ENCODE peak calls at places on chromosomes 7 and 10, in ten cellular contexts. Y, D, F, A, V, B, O, T, J and X are unnamed samples.

GRCh38 chr10:70053212-70053895 is 708 bp downstream of the MACROH2A2 start:
- DNase-seq in Y (peak; percentile 23), D (peak; percentile 15), F (no peak), A (no peak), V (peak; percentile 24), B (peak; percentile 30), O (no peak), T (peak; percentile 19), J (no peak), X (peak; percentile 29)

GRCh38 chr10:28930520-28931495 is 253.5 kb downstream of the BAMBI start:
- DNase-seq in Y (no peak), D (no peak), F (no peak), A (no peak), V (no peak), B (no peak), O (no peak), T (no peak), J (peak; percentile 64), X (no peak)

GRCh38 chr10:14858338-14858925 is 20.2 kb upstream of the SUV39H2 start:
- DNase-seq in Y (no peak), D (no peak), F (no peak), A (no peak), V (no peak), B (no peak), O (no peak), T (no peak), J (no peak), X (no peak)

GRCh38 chr7:44225566-44226395 is 25.0 kb downstream of the YKT6 start:
- DNase-seq in Y (no peak), D (no peak), F (no peak), A (no peak), V (no peak), B (no peak), O (no peak), T (no peak), J (no peak), X (no peak)

GRCh38 chr10:120433176-120433575 is 23.9 kb upstream of the PLPP4 start:
- DNase-seq in Y (no peak), D (no peak), F (no peak), A (no peak), V (no peak), B (no peak), O (no peak), T (no peak), J (no peak), X (no peak)

GRCh38 chr10:62063795-62064472 is 162.4 kb downstream of the ARID5B start:
- DNase-seq in Y (peak; percentile 66), D (no peak), F (peak; percentile 65), A (no peak), V (peak; percentile 63), B (no peak), O (no peak), T (peak; percentile 65), J (no peak), X (peak; percentile 45)

GRCh38 chr10:113666682-113667252 is 2.9 kb upstream of the NRAP start:
- DNase-seq in Y (peak; percentile 27), D (no peak), F (no peak), A (peak; percentile 25), V (peak; percentile 54), B (no peak), O (peak; percentile 76), T (peak; percentile 47), J (no peak), X (peak; percentile 8)

GRCh38 chr10:92848037-92848440 is 281 bp upstream of the EXOC6 start:
- DNase-seq in Y (no peak), D (no peak), F (no peak), A (no peak), V (no peak), B (no peak), O (no peak), T (peak; percentile 11), J (no peak), X (no peak)

GRCh38 chr10:71796749-71797405 is 23.6 kb upstream of the VSIR start:
- DNase-seq in Y (no peak), D (no peak), F (no peak), A (no peak), V (no peak), B (no peak), O (peak; percentile 30), T (no peak), J (no peak), X (no peak)

GRCh38 chr7:115191506-115191905 is 269.6 kb downstream of the MDFIC start:
- DNase-seq in Y (no peak), D (no peak), F (no peak), A (no peak), V (no peak), B (no peak), O (no peak), T (no peak), J (no peak), X (no peak)

GRCh38 chr7:70743531-70743930 is 388.4 kb upstream of the GALNT17 start:
- DNase-seq in Y (no peak), D (no peak), F (no peak), A (no peak), V (no peak), B (no peak), O (no peak), T (no peak), J (no peak), X (no peak)

GRCh38 chr7:18778594-18778993 is 283.0 kb downstream of the HDAC9 start:
- DNase-seq in Y (peak; percentile 94), D (no peak), F (no peak), A (peak; percentile 37), V (peak; percentile 99), B (no peak), O (no peak), T (peak; percentile 85), J (no peak), X (no peak)

GRCh38 chr7:51606601-51607154 is 290.1 kb upstream of the COBL start:
- DNase-seq in Y (no peak), D (no peak), F (no peak), A (no peak), V (no peak), B (peak; percentile 70), O (no peak), T (no peak), J (no peak), X (no peak)

GRCh38 chr7:155961241-155962190 is 149.3 kb upstream of the SHH start:
- DNase-seq in Y (peak; percentile 77), D (no peak), F (no peak), A (peak; percentile 60), V (peak; percentile 98), B (no peak), O (peak; percentile 5), T (peak; percentile 10), J (peak; percentile 77), X (peak; percentile 88)

GRCh38 chr7:125059861-125060456 is 130.3 kb upstream of the POT1 start:
- DNase-seq in Y (peak; percentile 56), D (no peak), F (no peak), A (no peak), V (peak; percentile 6), B (no peak), O (no peak), T (peak; percentile 36), J (no peak), X (peak; percentile 25)
- TF ChIP-seq CTCF in Y (peak; percentile 22), D (no peak), F (no peak), A (no peak), V (no peak), B (no peak), O (peak; percentile 12), T (peak; percentile 37), J (no peak), X (peak; percentile 21)

DNA sequence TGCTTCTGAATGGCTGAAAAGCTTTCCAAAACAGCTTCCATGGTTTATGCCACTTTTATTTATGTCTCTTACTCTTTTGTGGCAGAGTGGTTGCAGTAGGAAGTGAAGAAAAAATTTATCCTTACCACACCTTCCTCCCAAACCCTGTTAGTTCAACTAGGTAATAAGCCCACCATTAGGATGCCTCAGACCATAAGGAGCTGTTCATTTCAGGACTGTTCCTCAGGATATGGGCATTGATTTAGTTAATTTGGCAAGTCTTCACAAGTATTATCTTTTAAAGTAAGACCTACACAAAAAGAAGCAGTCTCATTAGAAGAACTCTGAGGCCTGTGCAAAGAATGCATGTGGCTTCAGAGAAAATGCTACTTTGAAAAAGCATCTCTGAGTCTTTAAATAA is 82.9 kb upstream of the PDLIM1 start:
- DNase-seq in Y (no peak), D (no peak), F (no peak), A (no peak), V (no peak), B (no peak), O (no peak), T (no peak), J (no peak), X (no peak)
- H3K4me3 ChIP-seq in Y (no peak overlapping the region), D (no peak overlapping the region), F (no peak overlapping the region), A (no peak overlapping the region), V (no peak overlapping the region), B (no peak overlapping the region), O (no peak overlapping the region), T (no peak overlapping the region), J (no peak overlapping the region), X (no peak overlapping the region)

DNA sequence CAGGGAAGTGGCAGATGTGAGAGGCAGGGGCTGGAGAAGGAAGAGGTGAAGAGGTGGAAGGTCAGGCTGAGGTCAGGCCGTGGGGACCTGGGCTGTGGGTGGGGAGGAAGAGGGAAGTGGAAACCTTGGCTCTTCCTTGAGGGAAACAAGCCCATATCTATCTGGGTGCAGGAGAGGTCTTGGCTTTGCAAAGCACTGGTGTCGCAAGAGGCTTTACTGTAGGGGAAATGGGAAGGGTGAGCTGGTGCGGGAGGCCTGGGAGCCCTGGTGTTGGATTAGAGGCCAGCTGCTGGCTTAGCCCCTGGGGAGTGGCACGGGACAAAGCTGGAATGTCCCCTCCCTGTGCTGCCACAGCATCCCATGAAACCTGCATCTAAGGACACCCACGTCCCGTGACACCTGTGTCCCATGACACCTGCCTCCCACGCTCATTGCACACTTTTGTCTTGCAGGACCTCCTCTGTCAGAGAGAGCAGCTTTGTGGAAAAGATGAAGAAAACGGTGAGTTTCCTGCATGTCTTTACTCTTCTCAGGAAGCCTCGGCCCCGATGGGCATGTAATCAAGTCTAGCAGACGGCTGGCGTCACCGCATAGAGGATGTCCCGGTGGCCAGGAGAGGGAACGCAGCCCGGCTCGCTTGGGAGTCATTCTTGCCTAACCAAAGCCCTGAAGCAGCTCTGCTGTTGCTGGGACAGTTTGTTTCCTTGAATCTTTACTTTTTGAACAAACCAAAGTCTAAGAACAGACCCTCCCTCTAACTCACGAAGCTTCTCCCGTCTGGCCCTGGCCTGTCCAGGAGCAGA is 22.2 kb downstream of the TMEM120A start:
- DNase-seq in Y (no peak), D (no peak), F (no peak), A (no peak), V (no peak), B (peak; percentile 27), O (no peak), T (no peak), J (no peak), X (peak; percentile 14)
- TF ChIP-seq CTCF in Y (peak; percentile 16), D (no peak), F (no peak), A (peak; percentile 20), V (no peak), B (no peak), O (no peak), T (peak; percentile 23), J (no peak), X (no peak)

DNA sequence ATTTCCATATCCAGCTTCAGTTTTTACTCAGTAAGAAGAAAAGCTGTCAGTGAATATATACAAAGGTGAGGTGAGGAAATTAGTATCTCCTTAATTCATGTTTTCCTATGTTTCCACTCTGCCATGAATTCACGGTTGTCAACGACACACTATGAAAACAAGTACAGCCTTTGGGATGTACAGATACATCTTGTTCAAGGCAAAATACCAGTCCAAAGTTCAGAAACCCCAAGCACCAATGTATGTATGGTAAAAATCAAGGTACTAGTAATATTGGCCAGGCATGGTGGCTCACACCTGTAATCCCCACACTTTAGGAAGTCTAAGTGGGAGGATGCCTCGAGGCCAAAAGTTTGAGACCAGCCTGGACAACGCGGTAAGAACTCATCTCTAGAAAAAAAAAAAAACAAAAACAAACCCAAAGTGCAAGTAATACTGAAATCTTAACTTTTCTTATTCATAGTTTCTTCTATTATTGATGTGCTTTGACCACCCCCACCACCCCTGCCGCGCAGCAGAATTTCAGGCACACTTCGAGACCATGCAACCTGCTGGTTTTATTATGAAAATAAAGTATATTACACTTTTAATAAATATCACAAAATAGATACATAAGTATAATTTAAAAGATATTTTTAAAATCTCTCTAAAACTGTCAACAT is 3.5 kb downstream of the ESYT2 start:
- DNase-seq in Y (no peak), D (no peak), F (no peak), A (no peak), V (no peak), B (no peak), O (no peak), T (no peak), J (no peak), X (no peak)
- H3K4me3 ChIP-seq in Y (no peak overlapping the region), D (no peak overlapping the region), F (no peak overlapping the region), A (no peak overlapping the region), V (no peak overlapping the region), B (no peak overlapping the region), O (no peak overlapping the region), T (no peak overlapping the region), J (no peak overlapping the region), X (no peak overlapping the region)